ENCODE peak calls at places on chromosomes 5 and 9, in nine cellular contexts. H, J, Y, S, O, B, T, U and Z are unnamed samples.

GRCh38 chr5:106637275-106637674 is 1033.5 kb downstream of the EFNA5 start:
- DNase-seq in S (no peak), B (no peak), T (no peak), H (no peak), U (no peak), J (no peak), O (no peak), Y (no peak), Z (no peak)

GRCh38 chr5:115934388-115934974 is 27.8 kb upstream of the LVRN start:
- DNase-seq in H (no peak), S (no peak), Y (no peak), J (no peak), B (no peak), T (no peak), U (no peak), O (no peak), Z (no peak)

GRCh38 chr9:36320457-36320856 is 62.2 kb upstream of the GNE start:
- DNase-seq in H (no peak), O (no peak), J (no peak), T (no peak), Y (no peak), B (peak; percentile 11), U (no peak), S (peak; percentile 25), Z (no peak)

GRCh38 chr9:133135193-133135745 is 14.2 kb upstream of the RALGDS start:
- DNase-seq in H (peak; percentile 84), J (no peak), Y (peak; percentile 88), B (peak; percentile 41), T (no peak), O (peak; percentile 51), U (peak; percentile 46), S (peak; percentile 88), Z (peak; percentile 49)

GRCh38 chr5:60487885-60488425 is 212.0 kb downstream of the DEPDC1B start:
- DNase-seq in Y (no peak), T (no peak), O (no peak), H (no peak), U (no peak), S (peak; percentile 24), B (peak; percentile 44), J (no peak), Z (no peak)

GRCh38 chr5:146428658-146429057 is 18.5 kb upstream of the TCERG1 start:
- DNase-seq in Y (no peak), T (no peak), B (no peak), J (no peak), S (no peak), U (no peak), O (no peak), H (no peak), Z (no peak)

GRCh38 chr5:165914462-165914861 is 2377.0 kb upstream of the WWC1 start:
- DNase-seq in B (no peak), H (no peak), T (no peak), O (no peak), S (no peak), J (no peak), Y (no peak), U (no peak), Z (no peak)

GRCh38 chr9:110746211-110746930 is 77.8 kb downstream of the MUSK start:
- DNase-seq in B (peak; percentile 38), O (no peak), Y (no peak), S (peak; percentile 64), U (no peak), H (no peak), J (no peak), T (no peak), Z (no peak)

GRCh38 chr9:37392272-37392671 is 30.2 kb upstream of the GRHPR start:
- DNase-seq in T (peak; percentile 47), U (no peak), Y (no peak), B (no peak), O (no peak), S (no peak), J (no peak), H (no peak), Z (no peak)

GRCh38 chr5:112344540-112344939 is 74.5 kb downstream of the EPB41L4A start:
- DNase-seq in O (no peak), J (no peak), B (no peak), Y (no peak), T (no peak), H (no peak), S (no peak), U (no peak), Z (no peak)

GRCh38 chr9:95116002-95116819 is 201.3 kb downstream of the FANCC start:
- DNase-seq in Y (no peak), S (peak; percentile 30), H (no peak), J (no peak), U (no peak), B (no peak), T (no peak), O (no peak), Z (no peak)

GRCh38 chr9:132997591-132997990 is 19.1 kb downstream of the GFI1B start:
- DNase-seq in J (no peak), S (peak; percentile 53), O (no peak), U (no peak), B (peak; percentile 49), Y (no peak), T (no peak), H (no peak), Z (peak; percentile 37)